ENCODE peak calls at places on chromosomes 12 and 14, in four cellular contexts. Q is ovary; V is CD8-positive, alpha-beta memory T cell; X is hepatocyte. O is an unnamed sample. For H3K4me1, the result is how much of the 10 kb centered on the place peaks cover.

GRCh38 chr12:16330554-16330953 is 16.9 kb upstream of the MGST1 start:
- DNase-seq in Q (no peak), V (no peak), X (no peak), O (no peak)

GRCh38 chr12:62712561-62712960 is 222.4 kb downstream of the PPM1H start:
- DNase-seq in Q (no peak), V (no peak), X (no peak), O (no peak)

GRCh38 chr14:105075364-105076295 is 10.4 kb upstream of the GPR132 start:
- DNase-seq in Q (no peak), V (no peak), X (peak), O (no peak)

GRCh38 chr12:132561784-132562156 is 48.6 kb downstream of the LRCOL1 start:
- DNase-seq in Q (no peak), V (no peak), X (peak), O (no peak)

GRCh38 chr12:19301223-19301622 is 138.1 kb upstream of the AEBP2 start:
- DNase-seq in Q (no peak), V (no peak), X (no peak), O (no peak)

GRCh38 chr14:72947366-72948160 is 21.3 kb downstream of the DCAF4 start:
- DNase-seq in Q (no peak), V (no peak), X (no peak), O (no peak)

GRCh38 chr12:71014180-71014785 is 93.7 kb upstream of the PTPRR start:
- DNase-seq in Q (no peak), V (no peak), X (peak), O (no peak)

GRCh38 chr14:69719501-69719951 is 47.4 kb upstream of the SRSF5 start:
- DNase-seq in Q (no peak), V (no peak), X (peak), O (no peak)

GRCh38 chr14:64388533-64389243 is 535 bp downstream of the MTHFD1 start:
- DNase-seq in Q (no peak), V (peak), X (peak), O (peak)

GRCh38 chr12:125804660-125805059 is 739.4 kb downstream of the AACS start:
- DNase-seq in Q (no peak), V (no peak), X (no peak), O (no peak)

GRCh38 chr14:100042328-100042727 is 22.9 kb upstream of the EVL start:
- DNase-seq in Q (no peak), V (no peak), X (no peak), O (no peak)

GRCh38 chr12:65822732-65823480 is 1.4 kb upstream of the HMGA2 start:
- DNase-seq in Q (peak), V (no peak), X (peak), O (no peak)

GRCh38 chr12:76790564-76791552 is 26.9 kb downstream of the ZDHHC17 start:
- DNase-seq in Q (no peak), V (no peak), X (peak), O (peak)

GRCh38 chr12:114789276-114789675 is 105.3 kb upstream of the TBX3 start:
- DNase-seq in Q (no peak), V (no peak), X (no peak), O (no peak)

GRCh38 chr14:99352688-99353280 is 80.8 kb upstream of the BCL11B start:
- DNase-seq in Q (no peak), V (no peak), X (no peak), O (no peak)

GRCh38 chr14:68471029-68471963 is 321.6 kb downstream of the ZFP36L1 start:
- DNase-seq in Q (no peak), V (no peak), X (no peak), O (no peak)

GRCh38 chr14:100443643-100444042 is 120.5 kb downstream of the SLC25A47 start:
- DNase-seq in Q (no peak), V (no peak), X (no peak), O (no peak)

GRCh38 chr14:96590190-96590860 is 88.1 kb downstream of the PAPOLA start:
- DNase-seq in Q (no peak), V (no peak), X (no peak), O (no peak)

GRCh38 chr14:68564826-68565760 is 227.8 kb downstream of the ZFP36L1 start:
- DNase-seq in Q (no peak), V (no peak), X (no peak), O (no peak)

GRCh38 chr14:105474478-105475268 is at the start of gene CRIP2:
- DNase-seq in Q (peak), V (peak), X (peak), O (no peak)

GRCh38 chr12:52121848-52122838 is 42.6 kb downstream of the SMIM41 start:
- DNase-seq in Q (peak), V (peak), X (peak), O (peak)

GRCh38 chr12:22229652-22230279 is 104.7 kb downstream of the ST8SIA1 start:
- DNase-seq in Q (no peak), V (no peak), X (no peak), O (no peak)

GRCh38 chr12:74293689-74294131 is 243.9 kb upstream of the ATXN7L3B start:
- DNase-seq in Q (no peak), V (no peak), X (no peak), O (no peak)

GRCh38 chr12:28652239-28652638 is 462.0 kb downstream of the CCDC91 start:
- DNase-seq in Q (no peak), V (no peak), X (no peak), O (no peak)

GRCh38 chr14:64507376-64508156 is 3.0 kb downstream of the ZBTB1 start:
- DNase-seq in Q (no peak), V (no peak), X (peak), O (no peak)

GRCh38 chr12:45290218-45290609 is 74.3 kb downstream of the ANO6 start:
- DNase-seq in Q (no peak), V (no peak), X (no peak), O (no peak)

GRCh38 chr12:7101047-7101693 is 7.8 kb downstream of the C1RL start:
- DNase-seq in Q (no peak), V (no peak), X (no peak), O (no peak)

GRCh38 chr12:10115890-10116289 is 14.1 kb downstream of the CLEC7A start:
- DNase-seq in Q (no peak), V (no peak), X (no peak), O (no peak)

GRCh38 chr14:54689928-54690327 is 123.0 kb downstream of the SAMD4A start:
- DNase-seq in Q (no peak), V (no peak), X (no peak), O (no peak)

GRCh38 chr14:104387385-104388010 is 192.1 kb upstream of the C14orf180 start:
- DNase-seq in Q (no peak), V (no peak), X (no peak), O (no peak)

GRCh38 chr12:125065753-125066570 is 727 bp downstream of the AACS start:
- DNase-seq in Q (no peak), V (no peak), X (no peak), O (no peak)

GRCh38 chr12:74317078-74317581 is 220.5 kb upstream of the ATXN7L3B start:
- DNase-seq in Q (peak), V (no peak), X (peak), O (no peak)

GRCh38 chr14:32469388-32470160 is 140.5 kb downstream of the AKAP6 start:
- DNase-seq in Q (no peak), V (no peak), X (peak), O (peak)

GRCh38 chr12:82663893-82664292 is 22.8 kb upstream of the TMTC2 start:
- DNase-seq in Q (no peak), V (no peak), X (no peak), O (no peak)

GRCh38 chr12:24901975-24902461 is 46.9 kb downstream of the BCAT1 start:
- DNase-seq in Q (no peak), V (no peak), X (no peak), O (no peak)

GRCh38 chr12:64318605-64319004 is 72.0 kb downstream of the C12orf56 start:
- DNase-seq in Q (no peak), V (no peak), X (peak), O (no peak)
- H3K4me1 ChIP-seq in Q (under half), V (under half), X (under half), O (under half)

GRCh38 chr14:75126679-75127473 is at the start of gene NEK9:
- DNase-seq in Q (peak), V (peak), X (peak), O (peak)
- H3K4me1 ChIP-seq in Q (under half), V (under half), X (under half), O (under half)

GRCh38 chr12:56103066-56103711 is 1.2 kb upstream of the PA2G4 start:
- DNase-seq in Q (no peak), V (no peak), X (no peak), O (peak)

GRCh38 chr12:56099787-56100186 is 4.6 kb upstream of the PA2G4 start:
- DNase-seq in Q (no peak), V (no peak), X (no peak), O (no peak)

GRCh38 chr12:56098592-56098991 is 5.8 kb upstream of the PA2G4 start:
- DNase-seq in Q (no peak), V (no peak), X (no peak), O (no peak)

GRCh38 chr12:56102683-56103065 is 1.7 kb upstream of the PA2G4 start:
- DNase-seq in Q (no peak), V (no peak), X (no peak), O (no peak)

DNA sequence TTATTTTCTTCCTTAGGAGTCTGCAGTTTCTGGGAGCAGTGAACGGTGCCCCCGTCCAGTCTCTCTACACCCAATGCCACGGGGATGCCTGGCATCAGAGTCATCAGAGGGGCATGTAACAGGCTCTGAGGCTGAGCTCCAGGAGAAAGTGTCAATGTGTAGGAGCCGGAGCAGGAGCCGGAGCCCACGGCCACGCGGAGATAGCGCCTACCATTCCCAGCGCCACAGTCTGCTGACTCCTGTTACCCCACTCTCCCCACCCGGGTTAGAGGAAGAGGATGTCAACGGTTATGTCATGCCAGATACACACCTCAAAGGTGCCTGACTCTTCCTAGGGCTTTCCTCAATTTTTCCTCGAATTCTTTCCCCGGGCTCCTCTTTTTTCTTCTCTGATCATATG is 3.3 kb upstream of the PA2G4 start:
- DNase-seq in Q (no peak), V (no peak), X (no peak), O (no peak)
- H3K4me1 ChIP-seq in Q (under half), V (under half), X (under half), O (under half)

DNA sequence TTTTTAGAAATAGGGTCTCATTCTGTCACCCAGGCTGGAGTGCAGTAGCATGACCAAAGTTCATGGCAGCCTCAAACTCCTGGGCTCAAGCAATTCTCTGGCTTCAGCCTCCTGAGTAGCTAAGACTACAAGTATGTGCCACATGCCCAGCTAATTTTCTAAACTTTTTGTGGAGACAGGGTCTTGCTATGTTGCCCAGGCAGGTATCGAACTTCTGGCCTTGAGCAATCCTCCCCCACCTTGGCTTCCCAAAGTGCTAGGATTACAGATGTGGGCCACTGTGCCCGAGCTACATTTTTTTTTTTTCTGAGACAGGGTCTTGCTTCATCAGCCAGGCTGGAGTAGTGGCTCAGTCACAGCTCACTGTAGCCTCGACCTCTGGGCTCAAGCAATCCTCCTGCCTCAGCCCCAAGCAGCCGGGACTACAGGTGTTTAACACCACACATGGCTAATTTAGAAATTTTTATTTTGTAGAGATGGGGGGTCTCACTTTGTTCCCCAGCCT is 7.1 kb downstream of the PPP4R3A start:
- DNase-seq in Q (no peak), V (no peak), X (no peak), O (no peak)
- H3K4me1 ChIP-seq in Q (under half), V (half or more), X (under half), O (half or more)

GRCh38 chr14:95138876-95139275 is 18.5 kb downstream of the DICER1 start:
- DNase-seq in Q (no peak), V (no peak), X (no peak), O (no peak)

GRCh38 chr14:95137804-95138167 is 19.5 kb downstream of the DICER1 start:
- DNase-seq in Q (no peak), V (no peak), X (no peak), O (no peak)

GRCh38 chr14:95134304-95134933 is 22.9 kb downstream of the DICER1 start:
- DNase-seq in Q (no peak), V (no peak), X (no peak), O (no peak)

GRCh38 chr14:95137164-95137803 is 20.0 kb downstream of the DICER1 start:
- DNase-seq in Q (no peak), V (no peak), X (no peak), O (no peak)

DNA sequence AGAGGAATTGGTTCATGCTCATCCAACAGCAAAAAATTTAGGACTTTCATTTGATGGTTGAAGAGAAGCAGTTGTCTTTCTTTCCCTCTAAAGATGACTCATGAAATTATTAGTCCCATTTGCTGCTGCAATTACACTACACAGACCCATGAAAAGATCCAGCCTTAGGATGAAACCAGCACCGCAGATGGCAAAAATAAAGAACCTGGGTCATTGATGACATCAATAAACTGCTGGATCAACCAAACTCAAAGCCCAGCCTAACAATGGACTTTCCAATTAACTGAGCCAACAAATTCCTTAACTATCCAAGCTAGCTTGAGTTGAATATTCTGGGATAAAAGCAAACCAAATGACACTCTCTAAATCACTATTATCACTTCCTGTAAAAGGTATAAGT is 20.7 kb downstream of the DICER1 start:
- DNase-seq in Q (no peak), V (no peak), X (no peak), O (no peak)
- H3K4me1 ChIP-seq in Q (under half), V (under half), X (under half), O (under half)

DNA sequence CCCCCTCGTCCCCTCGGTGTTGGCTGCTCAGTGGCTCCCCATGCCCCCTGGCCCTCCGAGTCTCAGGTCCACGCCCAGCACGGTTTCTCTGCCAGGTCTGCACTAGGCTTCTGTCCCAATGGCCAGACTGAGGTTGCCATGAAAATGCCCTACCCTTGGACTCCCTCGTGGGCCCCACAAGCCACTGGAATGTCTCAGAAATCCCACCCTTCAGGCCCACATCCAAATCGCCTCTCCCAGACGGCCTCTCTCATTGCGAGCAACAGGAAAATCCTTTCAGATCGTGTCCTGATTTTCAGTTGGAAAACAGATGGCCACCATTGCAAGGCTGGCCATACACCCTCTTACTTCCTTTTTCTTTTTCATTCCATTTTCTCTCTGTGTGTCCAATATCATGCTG is 77.4 kb downstream of the IRF2BPL start:
- DNase-seq in Q (no peak), V (no peak), X (peak), O (no peak)
- H3K4me1 ChIP-seq in Q (under half), V (under half), X (half or more), O (under half)

GRCh38 chr12:42568952-42569916 is 20.3 kb downstream of the PRICKLE1 start:
- DNase-seq in Q (no peak), V (no peak), X (peak), O (no peak)

GRCh38 chr12:42575717-42576116 is 13.8 kb downstream of the PRICKLE1 start:
- DNase-seq in Q (no peak), V (no peak), X (no peak), O (no peak)

GRCh38 chr12:42571327-42572009 is 18.1 kb downstream of the PRICKLE1 start:
- DNase-seq in Q (no peak), V (no peak), X (no peak), O (no peak)

GRCh38 chr12:42570076-42570475 is 19.5 kb downstream of the PRICKLE1 start:
- DNase-seq in Q (no peak), V (no peak), X (no peak), O (no peak)

DNA sequence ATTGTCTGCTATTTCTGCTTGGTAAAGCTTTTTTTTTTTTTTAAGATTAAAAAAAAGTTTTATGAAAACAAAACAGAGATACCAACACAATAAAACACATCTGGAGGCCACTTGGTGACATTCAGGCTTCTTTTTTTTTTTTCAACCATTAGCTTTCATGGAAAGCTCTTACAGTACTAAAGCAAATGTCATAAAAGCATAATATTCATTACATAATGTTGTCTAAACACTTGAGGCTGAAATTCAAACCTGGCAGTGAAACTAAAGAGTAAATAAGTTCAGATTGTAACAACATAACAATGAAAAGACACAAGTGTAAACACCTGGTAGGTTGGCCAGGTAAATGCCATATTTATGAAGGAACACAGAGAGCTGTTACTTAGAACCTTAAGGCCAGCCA is 14.7 kb downstream of the PRICKLE1 start:
- DNase-seq in Q (no peak), V (no peak), X (no peak), O (no peak)
- H3K4me1 ChIP-seq in Q (under half), V (under half), X (under half), O (under half)

GRCh38 chr14:93061380-93062012 is 54.2 kb downstream of the ITPK1 start:
- DNase-seq in Q (no peak), V (no peak), X (no peak), O (no peak)

GRCh38 chr14:93060841-93061240 is 54.9 kb downstream of the ITPK1 start:
- DNase-seq in Q (no peak), V (no peak), X (no peak), O (no peak)

GRCh38 chr14:93059917-93060545 is 55.7 kb downstream of the ITPK1 start:
- DNase-seq in Q (peak), V (no peak), X (no peak), O (no peak)

GRCh38 chr14:93057586-93058280 is 58.0 kb downstream of the ITPK1 start:
- DNase-seq in Q (no peak), V (no peak), X (no peak), O (no peak)

DNA sequence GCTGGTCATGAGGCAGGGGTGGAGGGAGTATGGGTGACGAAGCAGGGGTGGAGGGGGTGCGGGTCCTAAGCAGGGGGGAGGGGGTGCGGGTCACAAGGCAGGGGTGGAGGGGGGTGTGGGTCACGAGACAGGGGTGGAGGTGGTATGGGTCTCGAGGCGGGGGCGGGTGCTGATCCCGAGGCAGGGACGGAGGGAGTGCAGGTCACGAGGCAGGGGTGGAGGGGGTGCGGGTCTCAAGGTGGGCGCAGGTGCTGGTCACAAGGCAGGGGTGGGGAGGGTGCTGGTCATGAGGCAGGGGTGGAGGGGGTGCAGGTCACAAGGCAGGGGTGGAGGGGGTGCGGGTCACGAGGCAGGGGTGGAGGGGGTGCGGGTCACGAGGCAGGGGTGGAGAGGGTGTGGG is 56.5 kb downstream of the ITPK1 start:
- DNase-seq in Q (no peak), V (no peak), X (no peak), O (no peak)
- H3K4me1 ChIP-seq in Q (under half), V (under half), X (under half), O (under half)

GRCh38 chr14:92800525-92800924 is 6.4 kb downstream of the GOLGA5 start:
- DNase-seq in Q (no peak), V (no peak), X (no peak), O (no peak)
- H3K4me1 ChIP-seq in Q (under half), V (under half), X (under half), O (half or more)